ENCODE peak calls at places on chromosomes 2 and 18, in eight cellular contexts. W is adrenal gland; B is activated naive CD8-positive, alpha-beta T cell treated with anti-CD3 and anti-CD28 coated beads, Interleukin-2, amount 50 U/mL, for 24 hours; Z is GM04504; M is prostate gland; G is mucosa of gallbladder; X is heart right ventricle; V is amygdala. Y is an unnamed sample.

GRCh38 chr2:152336854-152337510 is 2.0 kb downstream of the FMNL2 start:
- DNase-seq in V (peak), X (no peak), W (peak), B (no peak), Z (no peak), G (peak), M (peak), Y (no peak)

GRCh38 chr18:48371854-48372598 is 37.2 kb downstream of the ZBTB7C start:
- DNase-seq in W (no peak), B (no peak), V (no peak), X (no peak), G (no peak), Z (no peak), M (no peak), Y (no peak)

GRCh38 chr18:39871976-39872375 is 2083.1 kb upstream of the PIK3C3 start:
- DNase-seq in Z (no peak), B (no peak), V (no peak), M (no peak), G (no peak), X (no peak), W (no peak), Y (no peak)

GRCh38 chr2:15855766-15856260 is 84.5 kb upstream of the MYCN start:
- DNase-seq in G (no peak), W (no peak), X (no peak), M (no peak), V (no peak), Z (no peak), B (no peak), Y (no peak)

GRCh38 chr2:4258563-4258962 is 555.2 kb downstream of the DCDC2C start:
- DNase-seq in B (no peak), G (no peak), M (peak), Z (no peak), X (no peak), V (no peak), W (no peak), Y (no peak)

GRCh38 chr2:237435844-237436590 is 22.1 kb upstream of the COL6A3 start:
- DNase-seq in M (no peak), G (no peak), Z (peak), W (no peak), V (no peak), B (no peak), X (no peak), Y (no peak)

GRCh38 chr2:217064234-217065103 is 204.6 kb upstream of the TNP1 start:
- DNase-seq in W (peak), X (no peak), M (no peak), B (no peak), V (no peak), G (no peak), Z (peak), Y (no peak)

GRCh38 chr2:46937457-46937856 is 21.9 kb upstream of the MCFD2 start:
- DNase-seq in B (no peak), M (no peak), W (no peak), X (no peak), Z (no peak), V (no peak), G (no peak), Y (no peak)

GRCh38 chr2:109475531-109476210 is 138.1 kb downstream of the SEPTIN10 start:
- DNase-seq in M (no peak), X (no peak), V (no peak), G (no peak), W (no peak), B (no peak), Z (peak), Y (no peak)

GRCh38 chr2:48699377-48699951 is 56.1 kb downstream of the LHCGR start:
- DNase-seq in V (no peak), M (no peak), X (no peak), Z (no peak), G (no peak), B (no peak), W (no peak), Y (no peak)

GRCh38 chr18:58580623-58581022 is 48.3 kb downstream of the ALPK2 start:
- DNase-seq in G (no peak), W (no peak), Z (no peak), B (no peak), V (no peak), X (no peak), M (no peak), Y (no peak)

GRCh38 chr18:46475367-46475752 is 181.7 kb downstream of the LOXHD1 start:
- DNase-seq in Z (no peak), V (no peak), M (no peak), X (no peak), W (no peak), B (no peak), G (no peak), Y (no peak)

GRCh38 chr2:172704072-172704936 is 31.3 kb upstream of the RAPGEF4 start:
- DNase-seq in M (no peak), B (no peak), V (no peak), G (no peak), Z (no peak), X (no peak), W (no peak), Y (no peak)

GRCh38 chr18:56789004-56789888 is 138.1 kb downstream of the WDR7 start:
- DNase-seq in X (peak), G (no peak), W (no peak), Z (no peak), V (no peak), B (peak), M (no peak), Y (peak)

GRCh38 chr2:89850481-89850880 is 1159.0 kb downstream of the RPIA start:
- DNase-seq in G (no peak), B (no peak), X (no peak), V (no peak), M (no peak), W (no peak), Z (no peak), Y (no peak)

GRCh38 chr2:156892449-156893335 is 364.8 kb upstream of the GALNT5 start:
- DNase-seq in W (peak), Z (no peak), M (peak), G (peak), X (no peak), V (no peak), B (peak), Y (no peak)

GRCh38 chr2:65114921-65115320 is 15.0 kb downstream of the RAB1A start:
- DNase-seq in X (no peak), G (no peak), Z (no peak), W (no peak), B (no peak), V (no peak), M (no peak), Y (no peak)

GRCh38 chr2:23118313-23118712 is 266.7 kb upstream of the KLHL29 start:
- DNase-seq in B (no peak), X (no peak), G (no peak), M (no peak), Z (no peak), V (no peak), W (no peak), Y (no peak)

Y was measured in activated CD8-positive, alpha-beta T cell treated with anti-CD3 and anti-CD28 coated beads for 36 hours.